ENCODE peak calls at places on chromosome 1, in six cellular contexts. One of them, this sample, is unnamed.

GRCh38 chr1:29392036-29392435 is 155.7 kb downstream of the PTPRU start:
- DNase-seq in CD8-positive, alpha-beta T cell: no peak
- DNase-seq in esophagus muscularis mucosa: no peak
- DNase-seq in RWPE2: no peak
- DNase-seq in A549: no peak
- DNase-seq in dorsolateral prefrontal cortex: no peak
- DNase-seq in this sample: no peak

GRCh38 chr1:160081261-160081936 is at the start of gene KCNJ9:
- DNase-seq in esophagus muscularis mucosa: no peak
- DNase-seq in dorsolateral prefrontal cortex: peak; percentile 91
- DNase-seq in RWPE2: no peak
- DNase-seq in CD8-positive, alpha-beta T cell: no peak
- DNase-seq in A549: no peak
- DNase-seq in this sample: no peak

GRCh38 chr1:113538225-113538624 is 147.9 kb downstream of the MAGI3 start:
- DNase-seq in dorsolateral prefrontal cortex: no peak
- DNase-seq in esophagus muscularis mucosa: no peak
- DNase-seq in RWPE2: no peak
- DNase-seq in CD8-positive, alpha-beta T cell: no peak
- DNase-seq in A549: no peak
- DNase-seq in this sample: no peak

GRCh38 chr1:160539896-160540858 is 17.1 kb upstream of the SLAMF6 start:
- DNase-seq in A549: no peak
- DNase-seq in RWPE2: no peak
- DNase-seq in esophagus muscularis mucosa: no peak
- DNase-seq in CD8-positive, alpha-beta T cell: peak; percentile 37
- DNase-seq in dorsolateral prefrontal cortex: no peak
- DNase-seq in this sample: no peak

GRCh38 chr1:170239445-170239844 is 93.7 kb downstream of the NTMT2 start:
- DNase-seq in dorsolateral prefrontal cortex: no peak
- DNase-seq in A549: no peak
- DNase-seq in RWPE2: no peak
- DNase-seq in CD8-positive, alpha-beta T cell: no peak
- DNase-seq in esophagus muscularis mucosa: no peak
- DNase-seq in this sample: no peak

GRCh38 chr1:221327954-221328353 is 413.9 kb downstream of the DUSP10 start:
- DNase-seq in CD8-positive, alpha-beta T cell: no peak
- DNase-seq in esophagus muscularis mucosa: no peak
- DNase-seq in dorsolateral prefrontal cortex: no peak
- DNase-seq in RWPE2: no peak
- DNase-seq in A549: no peak
- DNase-seq in this sample: no peak

GRCh38 chr1:41537788-41538351 is 53.4 kb upstream of the EDN2 start:
- DNase-seq in dorsolateral prefrontal cortex: no peak
- DNase-seq in RWPE2: no peak
- DNase-seq in esophagus muscularis mucosa: no peak
- DNase-seq in CD8-positive, alpha-beta T cell: no peak
- DNase-seq in A549: no peak
- DNase-seq in this sample: no peak

GRCh38 chr1:237672748-237673147 is 218.0 kb downstream of the ZP4 start:
- DNase-seq in dorsolateral prefrontal cortex: no peak
- DNase-seq in esophagus muscularis mucosa: no peak
- DNase-seq in RWPE2: no peak
- DNase-seq in A549: no peak
- DNase-seq in CD8-positive, alpha-beta T cell: no peak
- DNase-seq in this sample: no peak

GRCh38 chr1:113533061-113533460 is 142.7 kb downstream of the MAGI3 start:
- DNase-seq in RWPE2: no peak
- DNase-seq in A549: no peak
- DNase-seq in dorsolateral prefrontal cortex: no peak
- DNase-seq in CD8-positive, alpha-beta T cell: no peak
- DNase-seq in esophagus muscularis mucosa: no peak
- DNase-seq in this sample: no peak

GRCh38 chr1:51313268-51313852 is 17.0 kb downstream of the TTC39A start:
- DNase-seq in RWPE2: no peak
- DNase-seq in dorsolateral prefrontal cortex: no peak
- DNase-seq in CD8-positive, alpha-beta T cell: no peak
- DNase-seq in A549: peak; percentile 33
- DNase-seq in esophagus muscularis mucosa: no peak
- DNase-seq in this sample: no peak

GRCh38 chr1:89025928-89026327 is 3.3 kb upstream of the GBP3 start:
- DNase-seq in RWPE2: no peak
- DNase-seq in dorsolateral prefrontal cortex: no peak
- DNase-seq in CD8-positive, alpha-beta T cell: no peak
- DNase-seq in A549: no peak
- DNase-seq in esophagus muscularis mucosa: no peak
- DNase-seq in this sample: no peak

GRCh38 chr1:112788561-112788960 is 73.4 kb upstream of the PPM1J start:
- DNase-seq in RWPE2: no peak
- DNase-seq in esophagus muscularis mucosa: no peak
- DNase-seq in dorsolateral prefrontal cortex: no peak
- DNase-seq in CD8-positive, alpha-beta T cell: no peak
- DNase-seq in A549: no peak
- DNase-seq in this sample: no peak

GRCh38 chr1:219476116-219476515 is 136.8 kb downstream of the ZC3H11B start:
- DNase-seq in A549: no peak
- DNase-seq in RWPE2: no peak
- DNase-seq in dorsolateral prefrontal cortex: no peak
- DNase-seq in CD8-positive, alpha-beta T cell: no peak
- DNase-seq in esophagus muscularis mucosa: no peak
- DNase-seq in this sample: no peak

GRCh38 chr1:210231846-210232523 is 611 bp upstream of the SERTAD4 start:
- DNase-seq in dorsolateral prefrontal cortex: no peak
- DNase-seq in RWPE2: no peak
- DNase-seq in esophagus muscularis mucosa: no peak
- DNase-seq in A549: no peak
- DNase-seq in CD8-positive, alpha-beta T cell: no peak
- DNase-seq in this sample: no peak
- H3K4me3 ChIP-seq in dorsolateral prefrontal cortex: peak overlapping the region; percentile 84
- H3K4me3 ChIP-seq in RWPE2: peak overlapping the region; percentile 55
- H3K4me3 ChIP-seq in esophagus muscularis mucosa: peak overlapping the region; percentile 85
- H3K4me3 ChIP-seq in A549: peak overlapping the region; percentile 59
- H3K4me3 ChIP-seq in CD8-positive, alpha-beta T cell: no peak overlapping the region
- H3K4me3 ChIP-seq in this sample: peak overlapping the region; percentile 75

GRCh38 chr1:25035523-25036116 is 105.5 kb upstream of the RUNX3 start:
- DNase-seq in A549: no peak
- DNase-seq in RWPE2: no peak
- DNase-seq in esophagus muscularis mucosa: no peak
- DNase-seq in dorsolateral prefrontal cortex: no peak
- DNase-seq in CD8-positive, alpha-beta T cell: no peak
- DNase-seq in this sample: no peak

GRCh38 chr1:25038699-25039098 is 108.6 kb upstream of the RUNX3 start:
- DNase-seq in dorsolateral prefrontal cortex: no peak
- DNase-seq in RWPE2: no peak
- DNase-seq in A549: no peak
- DNase-seq in CD8-positive, alpha-beta T cell: no peak
- DNase-seq in esophagus muscularis mucosa: no peak
- DNase-seq in this sample: no peak

GRCh38 chr1:25039229-25039628 is 109.2 kb upstream of the RUNX3 start:
- DNase-seq in esophagus muscularis mucosa: no peak
- DNase-seq in dorsolateral prefrontal cortex: no peak
- DNase-seq in RWPE2: no peak
- DNase-seq in CD8-positive, alpha-beta T cell: no peak
- DNase-seq in A549: no peak
- DNase-seq in this sample: no peak

GRCh38 chr1:25036117-25036546 is 106.1 kb upstream of the RUNX3 start:
- DNase-seq in dorsolateral prefrontal cortex: no peak
- DNase-seq in RWPE2: no peak
- DNase-seq in A549: no peak
- DNase-seq in CD8-positive, alpha-beta T cell: no peak
- DNase-seq in esophagus muscularis mucosa: no peak
- DNase-seq in this sample: no peak

GRCh38 chr1:25037174-25038074 is 107.3 kb upstream of the RUNX3 start:
- DNase-seq in esophagus muscularis mucosa: no peak
- DNase-seq in dorsolateral prefrontal cortex: no peak
- DNase-seq in A549: peak; percentile 60
- DNase-seq in RWPE2: no peak
- DNase-seq in CD8-positive, alpha-beta T cell: peak; percentile 61
- DNase-seq in this sample: no peak
- TF ChIP-seq CTCF in esophagus muscularis mucosa: peak; percentile 36
- TF ChIP-seq CTCF in dorsolateral prefrontal cortex: peak; percentile 31
- TF ChIP-seq CTCF in A549: peak; percentile 48
- TF ChIP-seq CTCF in RWPE2: peak; percentile 47
- TF ChIP-seq CTCF in CD8-positive, alpha-beta T cell: peak; percentile 72
- TF ChIP-seq CTCF in this sample: peak; percentile 78

GRCh38 chr1:206565973-206566372 is 46.3 kb downstream of the EIF2D start:
- DNase-seq in CD8-positive, alpha-beta T cell: no peak
- DNase-seq in dorsolateral prefrontal cortex: no peak
- DNase-seq in esophagus muscularis mucosa: no peak
- DNase-seq in A549: no peak
- DNase-seq in RWPE2: no peak
- DNase-seq in this sample: no peak

GRCh38 chr1:206568256-206568655 is 44.0 kb downstream of the EIF2D start:
- DNase-seq in esophagus muscularis mucosa: no peak
- DNase-seq in dorsolateral prefrontal cortex: peak; percentile 23
- DNase-seq in CD8-positive, alpha-beta T cell: no peak
- DNase-seq in A549: no peak
- DNase-seq in RWPE2: no peak
- DNase-seq in this sample: no peak

GRCh38 chr1:206568779-206569352 is 43.4 kb downstream of the EIF2D start:
- DNase-seq in CD8-positive, alpha-beta T cell: no peak
- DNase-seq in A549: no peak
- DNase-seq in RWPE2: no peak
- DNase-seq in dorsolateral prefrontal cortex: no peak
- DNase-seq in esophagus muscularis mucosa: no peak
- DNase-seq in this sample: no peak

GRCh38 chr1:206569548-206569947 is 42.7 kb downstream of the EIF2D start:
- DNase-seq in CD8-positive, alpha-beta T cell: no peak
- DNase-seq in esophagus muscularis mucosa: no peak
- DNase-seq in dorsolateral prefrontal cortex: no peak
- DNase-seq in RWPE2: no peak
- DNase-seq in A549: no peak
- DNase-seq in this sample: no peak

GRCh38 chr1:206566976-206567375 is 45.3 kb downstream of the EIF2D start:
- DNase-seq in A549: no peak
- DNase-seq in esophagus muscularis mucosa: no peak
- DNase-seq in RWPE2: no peak
- DNase-seq in CD8-positive, alpha-beta T cell: no peak
- DNase-seq in dorsolateral prefrontal cortex: no peak
- DNase-seq in this sample: no peak
- H3K4me3 ChIP-seq in A549: no peak overlapping the region
- H3K4me3 ChIP-seq in esophagus muscularis mucosa: no peak overlapping the region
- H3K4me3 ChIP-seq in RWPE2: no peak overlapping the region
- H3K4me3 ChIP-seq in CD8-positive, alpha-beta T cell: peak overlapping the region; percentile 15
- H3K4me3 ChIP-seq in dorsolateral prefrontal cortex: no peak overlapping the region
- H3K4me3 ChIP-seq in this sample: no peak overlapping the region

GRCh38 chr1:241611063-241611462 is 29.1 kb downstream of the CHML start:
- DNase-seq in A549: peak; percentile 57
- DNase-seq in CD8-positive, alpha-beta T cell: no peak
- DNase-seq in RWPE2: no peak
- DNase-seq in esophagus muscularis mucosa: no peak
- DNase-seq in dorsolateral prefrontal cortex: no peak
- DNase-seq in this sample: no peak
- TF ChIP-seq CTCF in A549: peak; percentile 86
- TF ChIP-seq CTCF in CD8-positive, alpha-beta T cell: peak; percentile 84
- TF ChIP-seq CTCF in RWPE2: peak; percentile 66
- TF ChIP-seq CTCF in esophagus muscularis mucosa: peak; percentile 66
- TF ChIP-seq CTCF in dorsolateral prefrontal cortex: peak; percentile 77
- TF ChIP-seq CTCF in this sample: peak; percentile 65

GRCh38 chr1:20678599-20678998 is 17.4 kb upstream of the DDOST start:
- DNase-seq in dorsolateral prefrontal cortex: no peak
- DNase-seq in A549: no peak
- DNase-seq in esophagus muscularis mucosa: no peak
- DNase-seq in CD8-positive, alpha-beta T cell: no peak
- DNase-seq in RWPE2: no peak
- DNase-seq in this sample: no peak
- H3K4me3 ChIP-seq in dorsolateral prefrontal cortex: no peak overlapping the region
- H3K4me3 ChIP-seq in A549: no peak overlapping the region
- H3K4me3 ChIP-seq in esophagus muscularis mucosa: no peak overlapping the region
- H3K4me3 ChIP-seq in CD8-positive, alpha-beta T cell: no peak overlapping the region
- H3K4me3 ChIP-seq in RWPE2: no peak overlapping the region
- H3K4me3 ChIP-seq in this sample: no peak overlapping the region

DNA sequence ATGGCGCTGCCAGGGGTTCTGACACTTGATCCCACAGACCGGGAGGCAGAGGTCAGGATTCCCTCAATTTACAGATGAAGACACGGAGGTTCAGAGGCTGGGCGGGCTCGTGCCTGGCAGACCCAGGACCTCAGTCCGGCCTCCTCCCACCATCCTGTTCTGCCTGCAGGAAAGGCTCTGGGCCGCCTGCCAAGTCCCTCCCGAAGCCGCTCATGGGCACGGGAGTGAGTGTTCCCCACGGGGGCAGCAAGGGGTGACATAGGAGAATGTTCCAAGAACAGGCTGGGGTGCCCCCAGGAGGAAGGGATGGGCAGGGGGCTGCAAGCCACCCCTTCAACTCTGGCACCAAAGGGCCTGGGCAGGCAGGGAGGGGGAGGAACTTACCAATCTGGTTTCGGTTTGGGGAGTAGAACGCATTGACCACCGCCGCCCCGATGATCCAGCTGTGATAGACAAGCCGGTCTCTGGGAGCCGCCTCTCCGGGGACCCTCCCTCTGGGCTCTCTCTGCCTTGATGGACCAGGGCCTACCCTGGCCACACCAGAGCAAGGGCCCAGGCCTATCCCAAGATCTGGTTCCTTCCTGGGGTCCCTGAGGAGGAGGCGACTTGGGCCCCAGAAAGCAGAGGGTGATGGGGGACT is 7.5 kb downstream of the PRXL2B start:
- DNase-seq in A549: no peak
- DNase-seq in dorsolateral prefrontal cortex: no peak
- DNase-seq in RWPE2: peak; percentile 76
- DNase-seq in esophagus muscularis mucosa: no peak
- DNase-seq in CD8-positive, alpha-beta T cell: no peak
- DNase-seq in this sample: no peak
- TF ChIP-seq CTCF in A549: no peak
- TF ChIP-seq CTCF in dorsolateral prefrontal cortex: no peak
- TF ChIP-seq CTCF in RWPE2: no peak
- TF ChIP-seq CTCF in esophagus muscularis mucosa: no peak
- TF ChIP-seq CTCF in CD8-positive, alpha-beta T cell: no peak
- TF ChIP-seq CTCF in this sample: no peak

GRCh38 chr1:178727014-178727895 is 2.2 kb downstream of the RALGPS2 start:
- DNase-seq in RWPE2: no peak
- DNase-seq in CD8-positive, alpha-beta T cell: no peak
- DNase-seq in esophagus muscularis mucosa: no peak
- DNase-seq in A549: no peak
- DNase-seq in dorsolateral prefrontal cortex: no peak
- DNase-seq in this sample: no peak
- H3K4me3 ChIP-seq in RWPE2: peak overlapping the region; percentile 70
- H3K4me3 ChIP-seq in CD8-positive, alpha-beta T cell: no peak overlapping the region
- H3K4me3 ChIP-seq in esophagus muscularis mucosa: peak overlapping the region; percentile 90
- H3K4me3 ChIP-seq in A549: peak overlapping the region; percentile 90
- H3K4me3 ChIP-seq in dorsolateral prefrontal cortex: peak overlapping the region; percentile 79
- H3K4me3 ChIP-seq in this sample: peak overlapping the region; percentile 80